ENCODE peak calls at places on chromosomes 13 and 19, in four cellular contexts. B is HCT116, U is neural progenitor cell, H is fibroblast of lung. D is an unnamed sample. For H3K27me3, the result is how much of the 10 kb centered on the place peaks cover.

GRCh38 chr19:32456406-32456805 is 50.8 kb downstream of the DPY19L3 start:
- DNase-seq in H (no peak), B (no peak), U (no peak), D (no peak)

GRCh38 chr19:10936661-10937084 is 8.1 kb downstream of the TIMM29 start:
- DNase-seq in H (peak), B (peak), U (peak), D (peak)

GRCh38 chr19:11159598-11160001 is 4.0 kb upstream of the SPC24 start:
- DNase-seq in U (no peak), H (no peak), B (no peak), D (peak)

GRCh38 chr13:23407996-23408395 is 25.5 kb downstream of the SACS start:
- DNase-seq in B (no peak), H (no peak), U (no peak), D (no peak)

GRCh38 chr13:26952551-26953138 is 192.1 kb upstream of the GPR12 start:
- DNase-seq in U (no peak), H (no peak), B (no peak), D (no peak)

GRCh38 chr13:98368019-98368418 is 190.9 kb upstream of the RNF113B start:
- DNase-seq in B (no peak), H (peak), U (no peak), D (no peak)

GRCh38 chr19:40443930-40444180 is 280 bp downstream of the SERTAD3 start:
- DNase-seq in B (no peak), H (no peak), U (no peak), D (peak)

GRCh38 chr19:10773969-10774368 is 56.1 kb downstream of the DNM2 start:
- DNase-seq in B (no peak), H (no peak), U (no peak), D (no peak)

GRCh38 chr19:29798783-29799182 is 13.0 kb upstream of the CCNE1 start:
- DNase-seq in U (no peak), B (no peak), H (peak), D (peak)

GRCh38 chr19:30378701-30379100 is 6.5 kb downstream of the ZNF536 start:
- DNase-seq in H (no peak), U (no peak), B (no peak), D (no peak)

GRCh38 chr13:43698009-43698408 is 88.8 kb downstream of the ENOX1 start:
- DNase-seq in H (no peak), B (no peak), U (no peak), D (peak)

GRCh38 chr13:51601601-51602348 is 17.5 kb downstream of the WDFY2 start:
- DNase-seq in H (no peak), B (no peak), U (no peak), D (no peak)

GRCh38 chr13:110396913-110397379 is 89.9 kb downstream of the COL4A2 start:
- DNase-seq in U (no peak), H (peak), B (no peak), D (peak)

GRCh38 chr13:114151565-114152284 is 19.3 kb upstream of the RASA3 start:
- DNase-seq in B (peak), H (peak), U (no peak), D (peak)

GRCh38 chr13:108575430-108575829 is 54.0 kb upstream of the MYO16 start:
- DNase-seq in H (no peak), U (no peak), B (no peak), D (no peak)

GRCh38 chr13:84121456-84121855 is 239.2 kb upstream of the SLITRK1 start:
- DNase-seq in U (peak), H (peak), B (no peak), D (peak)

GRCh38 chr19:40771101-40771539 is 4.2 kb upstream of the MIA start:
- DNase-seq in B (no peak), H (no peak), U (no peak), D (no peak)

GRCh38 chr19:6738726-6739389 is 622 bp upstream of the TRIP10 start:
- DNase-seq in H (no peak), U (peak), B (no peak), D (no peak)

GRCh38 chr13:51249254-51249653 is 27.1 kb downstream of the FAM124A start:
- DNase-seq in H (peak), U (no peak), B (no peak), D (no peak)

GRCh38 chr19:3761382-3762129 is at the start of gene APBA3:
- DNase-seq in U (peak), B (peak), H (peak), D (peak)

GRCh38 chr19:38224014-38224862 is at the start of gene DPF1:
- DNase-seq in U (peak), B (peak), H (peak), D (peak)

GRCh38 chr19:16328824-16329482 is 4.3 kb downstream of the KLF2 start:
- DNase-seq in H (no peak), B (no peak), U (no peak), D (peak)

GRCh38 chr19:46356670-46357055 is 9.8 kb downstream of the PPP5C start:
- DNase-seq in U (no peak), H (no peak), B (no peak), D (no peak)

GRCh38 chr19:29988351-29988750 is 46.3 kb downstream of the URI1 start:
- DNase-seq in U (peak), B (no peak), H (no peak), D (no peak)

GRCh38 chr19:14440049-14440448 is 6.9 kb downstream of the PKN1 start:
- DNase-seq in U (no peak), B (no peak), H (no peak), D (no peak)

DNA sequence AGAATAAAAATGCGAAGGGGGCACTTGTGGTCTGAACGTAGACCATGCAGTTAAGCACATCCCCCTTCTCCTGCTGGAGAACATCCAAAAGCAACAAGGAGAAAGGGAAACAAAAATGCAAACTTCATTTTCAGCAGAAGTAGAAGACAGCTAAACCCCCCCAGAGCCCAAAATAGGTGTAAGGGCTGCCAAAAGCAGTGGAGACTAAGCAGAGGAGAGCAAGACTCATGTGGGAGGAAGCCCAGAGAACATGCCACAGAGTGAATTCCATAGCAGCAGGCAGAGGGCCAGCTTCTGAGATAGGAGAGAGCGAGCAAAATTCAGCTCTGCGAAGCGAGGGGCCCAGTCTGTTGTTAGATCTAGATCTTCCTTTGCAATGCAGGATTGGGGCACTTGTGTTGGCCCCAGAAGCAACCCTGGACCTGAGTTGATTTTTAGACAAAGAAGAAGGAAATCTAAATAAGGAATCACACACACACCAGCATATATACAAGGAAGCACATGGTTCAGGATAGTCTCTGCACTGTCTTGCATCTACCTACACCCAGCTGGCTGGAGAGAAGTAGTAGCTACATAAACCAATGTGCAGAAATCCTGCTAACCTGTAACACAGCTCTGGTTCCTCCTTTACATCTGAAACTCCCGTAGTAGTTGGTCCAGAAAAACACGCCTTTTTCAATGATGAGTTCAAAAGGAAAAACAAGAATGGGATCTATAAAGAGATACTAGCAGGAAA is 199.6 kb downstream of the SPRY2 start:
- DNase-seq in U (peak), H (peak), B (no peak), D (peak)
- H3K4me2 ChIP-seq in U (no peak), H (peak), B (no peak), D (peak)

DNA sequence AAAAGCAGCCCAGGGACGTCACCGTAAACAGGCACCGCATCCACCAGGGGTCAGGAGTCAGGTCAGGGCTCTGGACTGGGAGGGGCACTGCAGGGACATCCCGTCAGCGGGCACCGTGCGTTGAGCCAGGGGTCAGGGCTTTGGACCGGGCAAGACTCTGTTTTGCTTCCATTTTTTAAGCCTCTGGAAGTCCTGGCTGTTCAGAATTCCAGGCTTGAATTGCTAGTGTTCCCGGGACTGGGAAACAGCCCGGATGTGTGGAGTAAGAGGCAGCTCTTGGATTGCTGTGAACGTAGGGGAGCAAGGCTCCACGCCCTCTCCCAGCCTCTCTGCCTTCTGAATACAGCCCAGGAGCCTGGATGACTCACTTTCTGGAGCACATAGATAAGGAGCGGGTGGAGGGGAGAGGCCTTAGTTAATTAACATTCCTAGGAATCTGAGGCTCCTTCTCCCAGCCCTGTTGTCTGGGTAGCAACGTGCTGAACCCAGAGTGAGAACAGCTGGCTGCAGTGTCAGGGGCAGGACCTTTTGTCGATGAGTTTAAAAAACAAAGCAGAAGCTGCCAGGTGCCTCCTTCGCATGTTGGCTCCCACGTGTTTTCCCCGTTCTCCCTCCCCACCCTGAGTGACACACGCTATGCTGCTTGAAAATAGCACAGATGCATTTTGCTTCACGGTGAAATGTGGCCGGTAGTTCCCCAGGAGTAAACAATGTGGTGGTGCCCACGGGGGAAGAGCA is 21.9 kb downstream of the ATP11A start:
- DNase-seq in B (peak), H (peak), U (peak), D (peak)
- TF ChIP-seq CTCF in B (no peak), H (peak), U (peak), D (peak)

GRCh38 chr19:50626011-50626410 is 13.7 kb downstream of the SYT3 start:
- DNase-seq in H (no peak), B (no peak), U (no peak), D (no peak)
- H3K27me3 ChIP-seq in H (under half), B (under half), U (under half), D (under half)

GRCh38 chr19:47714339-47714738 is 1.1 kb downstream of the EHD2 start:
- DNase-seq in H (no peak), B (no peak), U (no peak), D (peak)

GRCh38 chr19:47720669-47721068 is 7.4 kb downstream of the EHD2 start:
- DNase-seq in B (no peak), U (no peak), H (no peak), D (peak)

GRCh38 chr19:47723573-47723923 is 10.3 kb downstream of the EHD2 start:
- DNase-seq in U (no peak), B (no peak), H (peak), D (no peak)

GRCh38 chr19:47716270-47716937 is 3.2 kb downstream of the EHD2 start:
- DNase-seq in U (no peak), B (no peak), H (no peak), D (no peak)

DNA sequence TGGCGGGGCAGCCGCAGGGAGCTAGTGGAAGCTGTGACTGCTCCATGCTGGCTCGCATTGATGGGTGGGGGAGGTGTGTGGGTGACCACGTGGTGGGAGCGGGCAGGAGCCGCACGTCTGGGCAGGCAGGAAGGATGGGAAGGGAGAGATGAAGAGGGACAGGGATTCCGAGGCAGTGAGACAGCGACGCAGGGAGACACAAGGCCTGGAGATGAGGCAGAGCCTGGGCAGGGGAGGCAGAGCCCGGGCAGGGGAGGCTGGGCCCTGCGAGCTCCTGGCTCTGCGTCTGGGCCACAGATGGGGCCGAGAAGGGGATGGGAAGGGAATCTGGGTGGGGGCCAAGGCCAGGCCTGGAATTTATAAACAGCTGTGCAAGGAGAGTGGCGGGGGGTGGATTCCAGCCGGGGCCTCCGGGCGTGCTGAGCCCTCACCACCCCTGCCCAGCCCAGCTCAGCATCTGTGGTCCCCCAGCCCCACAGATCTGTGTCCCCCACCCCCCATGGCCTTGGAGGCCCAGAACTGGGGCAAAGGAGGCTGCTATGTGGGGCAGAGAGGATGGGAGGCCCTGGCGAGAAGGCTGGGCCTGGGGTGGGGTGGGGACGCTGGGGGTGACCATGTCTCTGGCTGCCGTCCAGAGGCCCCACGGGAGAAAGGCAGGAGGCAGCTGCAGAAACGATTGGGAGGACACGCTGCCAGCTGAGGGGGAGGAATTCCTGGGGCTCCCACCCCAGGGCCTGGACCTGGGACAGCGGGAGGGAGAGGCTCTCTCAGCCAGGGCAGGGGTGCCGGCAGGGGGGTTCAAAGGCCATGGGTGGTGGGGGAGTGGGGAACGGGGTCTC is 6.0 kb downstream of the EHD2 start:
- DNase-seq in U (no peak), B (no peak), H (peak), D (peak)
- H3K4me2 ChIP-seq in U (no peak), B (no peak), H (peak), D (peak)

GRCh38 chr13:99892189-99892588 is 79.4 kb downstream of the ZIC5 start:
- DNase-seq in H (no peak), B (no peak), U (peak), D (no peak)
- TF ChIP-seq CTCF in H (no peak), B (no peak), U (no peak), D (no peak)

DNA sequence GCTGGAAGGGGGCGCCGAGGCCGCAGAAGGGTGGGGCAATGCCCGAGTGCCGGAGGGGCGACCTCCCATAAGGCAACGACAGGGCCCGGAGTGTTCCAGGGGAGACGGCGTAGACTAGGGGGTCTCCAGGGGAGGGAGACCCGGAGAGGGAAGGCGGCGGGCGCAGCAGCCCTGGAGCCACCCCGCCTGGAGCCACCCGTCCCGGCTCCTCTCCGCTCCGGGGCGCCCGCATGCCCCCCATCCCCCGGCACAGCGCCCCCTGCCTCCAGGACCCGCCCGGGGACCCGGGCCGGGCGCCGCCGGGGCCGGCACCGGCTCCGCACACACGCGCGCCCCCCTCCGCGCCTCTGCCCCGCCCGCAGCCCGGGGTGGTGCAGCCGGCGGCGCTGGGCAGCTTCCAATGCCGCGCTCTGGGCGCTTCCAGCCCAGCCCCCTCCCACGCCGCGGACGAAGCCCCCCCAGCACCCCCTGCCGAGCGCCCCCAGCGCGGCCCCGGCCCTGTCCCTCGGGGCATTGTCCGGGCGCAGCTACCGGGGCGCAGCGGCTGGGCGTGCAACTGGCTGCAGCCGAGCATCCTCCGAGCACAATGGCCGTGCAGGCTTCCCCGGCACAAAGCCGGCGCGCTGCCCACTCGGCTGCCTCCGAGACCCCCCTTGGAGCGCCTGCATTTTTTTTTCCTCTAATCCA is 519 bp downstream of the PTPRS start:
- DNase-seq in H (no peak), B (no peak), U (peak), D (peak)
- H3K27me3 ChIP-seq in H (under half), B (under half), U (under half), D (under half)

GRCh38 chr19:34051255-34051654 is 121.0 kb upstream of the LSM14A start:
- DNase-seq in U (no peak), B (no peak), H (no peak), D (no peak)
- H3K4me2 ChIP-seq in U (no peak), B (no peak), H (no peak), D (no peak)

GRCh38 chr13:31012285-31013024 is 80.0 kb downstream of the TEX26 start:
- DNase-seq in U (peak), B (no peak), H (no peak), D (peak)
- TF ChIP-seq CTCF in U (peak), B (peak), H (peak), D (peak)

D was measured in osteoblast.